ENCODE peak calls at places on chromosomes 3 and 15, in six cellular contexts. F is transverse colon; B is RWPE1; N is CD4-positive, alpha-beta T cell; L is cardiac muscle cell; P is tibial artery. H is an unnamed sample.

GRCh38 chr3:34668915-34669314 is 870.5 kb downstream of the PDCD6IP start:
- DNase-seq in P (no peak), L (no peak), N (no peak), F (no peak), B (no peak), H (no peak)

GRCh38 chr3:187823802-187824201 is 78.5 kb upstream of the BCL6 start:
- DNase-seq in F (no peak), B (no peak), P (no peak), L (no peak), N (no peak), H (no peak)

GRCh38 chr3:44184319-44184953 is 57.2 kb upstream of the TOPAZ1 start:
- DNase-seq in F (peak), B (no peak), P (no peak), L (no peak), N (no peak), H (no peak)

GRCh38 chr3:181695661-181696491 is 15.8 kb upstream of the SOX2 start:
- DNase-seq in B (no peak), L (peak), F (no peak), N (no peak), P (no peak), H (no peak)

GRCh38 chr3:20140881-20141280 is 45.1 kb downstream of the SGO1 start:
- DNase-seq in P (no peak), F (no peak), B (no peak), L (no peak), N (no peak), H (no peak)

GRCh38 chr3:117725314-117725713 is 1015.7 kb downstream of the TUSC7 start:
- DNase-seq in F (no peak), B (no peak), N (no peak), P (no peak), L (no peak), H (no peak)

GRCh38 chr15:98815207-98815606 is 166.9 kb downstream of the IGF1R start:
- DNase-seq in P (no peak), B (no peak), N (no peak), L (no peak), F (no peak), H (no peak)

GRCh38 chr15:64430000-64430735 is 30.2 kb upstream of the ZNF609 start:
- DNase-seq in B (no peak), F (peak), P (no peak), L (peak), N (peak), H (peak)

GRCh38 chr15:98754283-98755022 is 106.1 kb downstream of the IGF1R start:
- DNase-seq in N (no peak), L (peak), B (no peak), P (no peak), F (no peak), H (peak)

GRCh38 chr15:62880278-62880677 is 162.3 kb upstream of the TPM1 start:
- DNase-seq in N (no peak), P (no peak), F (no peak), L (peak), B (no peak), H (no peak)

GRCh38 chr15:65885668-65886218 is 16.5 kb downstream of the RAB11A start:
- DNase-seq in N (no peak), B (no peak), L (no peak), F (no peak), P (no peak), H (no peak)

GRCh38 chr3:188520466-188520865 is 366.5 kb downstream of the LPP start:
- DNase-seq in L (no peak), P (no peak), F (no peak), B (no peak), N (no peak), H (peak)

GRCh38 chr3:175948041-175948440 is 1088.9 kb downstream of the NAALADL2 start:
- DNase-seq in P (no peak), L (no peak), B (no peak), N (no peak), F (no peak), H (no peak)

GRCh38 chr3:78736863-78737262 is 1030.9 kb downstream of the ROBO1 start:
- DNase-seq in B (peak), N (no peak), L (peak), F (no peak), P (no peak), H (peak)

GRCh38 chr15:90177012-90177411 is 24.1 kb upstream of the SEMA4B start:
- DNase-seq in P (no peak), L (no peak), N (no peak), B (no peak), F (no peak), H (no peak)

GRCh38 chr15:99165956-99166689 is 61.2 kb downstream of the SYNM start:
- DNase-seq in F (no peak), L (no peak), P (no peak), B (no peak), N (no peak), H (no peak)

GRCh38 chr3:4687167-4687566 is 194.0 kb downstream of the ITPR1 start:
- DNase-seq in F (no peak), N (no peak), P (no peak), B (no peak), L (peak), H (no peak)

GRCh38 chr3:31946484-31947081 is 34.5 kb downstream of the OSBPL10 start:
- DNase-seq in F (no peak), N (no peak), P (no peak), B (no peak), L (no peak), H (peak)

GRCh38 chr3:190526787-190527767 is 13.2 kb downstream of the IL1RAP start:
- DNase-seq in B (no peak), P (no peak), F (no peak), N (no peak), L (peak), H (peak)

GRCh38 chr3:192060160-192060783 is 599.3 kb downstream of the PYDC2 start:
- DNase-seq in L (no peak), B (no peak), P (no peak), N (no peak), F (no peak), H (no peak)

GRCh38 chr3:194387926-194388418 is 11.1 kb downstream of the GP5 start:
- DNase-seq in B (no peak), N (no peak), L (no peak), P (peak), F (no peak), H (no peak)

GRCh38 chr3:155019576-155019975 is 60.5 kb upstream of the MME start:
- DNase-seq in L (peak), B (no peak), P (no peak), F (peak), N (no peak), H (no peak)

GRCh38 chr3:36489106-36489505 is 108.8 kb downstream of the STAC start:
- DNase-seq in N (no peak), F (no peak), P (no peak), B (no peak), L (no peak), H (no peak)

GRCh38 chr3:170368921-170369320 is 11.4 kb downstream of the SKIL start:
- DNase-seq in N (no peak), F (no peak), L (peak), B (no peak), P (no peak), H (peak)
- TF ChIP-seq CTCF in N (peak), F (peak), L (peak), B (no peak), P (peak), H (peak)

GRCh38 chr3:28117598-28117997 is 123.8 kb upstream of the CMC1 start:
- DNase-seq in P (no peak), F (no peak), N (no peak), B (no peak), L (no peak), H (no peak)
- TF ChIP-seq CTCF in P (no peak), F (no peak), N (no peak), B (no peak), L (no peak), H (no peak)

DNA sequence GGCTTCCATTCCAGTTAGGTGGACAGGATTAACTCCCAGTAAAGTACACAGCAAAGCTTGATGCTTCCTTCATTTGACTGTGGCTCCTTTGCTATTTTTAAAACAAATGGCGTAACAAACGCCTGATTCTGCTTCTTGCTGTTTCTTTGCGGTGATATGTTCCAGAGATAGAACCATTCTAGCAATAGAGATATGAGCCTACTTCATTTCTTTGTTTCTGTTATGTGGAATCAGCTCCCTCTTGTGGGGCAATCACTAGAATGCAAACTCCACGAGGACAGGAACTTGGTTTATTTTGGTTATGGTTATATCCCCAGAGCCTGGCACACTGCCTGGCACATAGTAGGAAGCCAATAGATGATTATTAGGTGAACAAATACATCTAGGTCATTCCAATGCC is 122.6 kb upstream of the SLC6A11 start:
- DNase-seq in P (no peak), B (no peak), N (no peak), F (no peak), L (peak), H (peak)
- TF ChIP-seq CTCF in P (no peak), B (no peak), N (no peak), F (no peak), L (peak), H (no peak)

DNA sequence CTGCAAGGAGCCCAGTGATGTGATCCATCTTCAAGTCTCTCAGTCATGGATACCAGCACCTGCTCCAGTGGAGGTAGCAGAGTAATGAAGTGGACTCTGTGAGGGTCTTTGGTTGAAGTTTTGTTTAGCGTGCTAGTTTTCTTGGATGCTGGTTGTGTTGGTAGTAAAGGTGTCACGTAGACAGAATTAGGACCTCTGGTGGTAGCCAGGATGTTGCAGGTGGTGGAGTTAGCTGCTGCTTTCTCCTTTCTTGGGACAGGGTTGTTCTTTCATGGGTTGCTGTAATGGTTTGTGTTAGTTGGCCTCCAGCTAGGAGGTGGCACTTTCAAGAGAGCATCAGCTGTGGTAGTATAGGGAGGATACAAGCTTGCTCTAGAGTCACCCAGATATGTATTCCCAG is 125.2 kb downstream of the ANXA2 start:
- DNase-seq in P (no peak), N (no peak), L (no peak), B (no peak), F (no peak), H (no peak)
- TF ChIP-seq CTCF in P (no peak), N (no peak), L (no peak), B (no peak), F (no peak), H (no peak)

DNA sequence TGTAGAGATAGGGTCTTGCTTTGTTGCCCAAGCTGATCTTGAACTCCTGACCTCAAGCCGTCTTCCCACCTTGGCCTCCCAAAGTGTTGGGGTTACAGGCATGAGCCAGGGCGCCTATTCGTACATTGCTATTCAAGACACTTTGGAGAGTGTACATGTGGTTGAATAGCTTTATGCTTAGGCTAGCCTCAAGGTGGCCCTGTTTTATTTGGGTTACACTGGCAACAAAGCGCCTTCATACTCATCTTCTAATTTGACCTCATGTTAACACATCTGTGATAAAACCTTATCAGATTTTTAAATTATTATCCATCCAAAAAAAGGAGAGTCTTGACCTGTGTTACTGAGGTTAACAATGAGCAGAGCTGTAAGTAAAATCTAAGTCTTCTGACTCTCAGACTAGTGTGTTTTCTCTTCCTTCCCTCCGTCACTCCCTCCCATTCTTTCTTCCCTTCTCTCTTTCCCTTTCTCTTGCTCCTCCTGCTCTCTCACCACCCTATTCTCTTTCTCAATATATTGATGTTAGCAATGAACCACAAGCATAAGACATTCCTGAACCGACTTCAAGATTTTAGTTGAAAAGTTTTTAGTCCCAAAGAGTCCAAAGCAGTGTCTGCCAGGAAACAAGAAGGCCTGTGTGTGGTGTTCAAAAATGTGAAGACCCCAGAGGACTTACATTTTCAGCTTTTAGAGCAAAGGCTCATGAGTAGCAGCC is 603.7 kb upstream of the CFAP20DC start:
- DNase-seq in N (no peak), B (no peak), P (no peak), F (no peak), L (no peak), H (no peak)
- TF ChIP-seq CTCF in N (no peak), B (no peak), P (no peak), F (no peak), L (no peak), H (no peak)

DNA sequence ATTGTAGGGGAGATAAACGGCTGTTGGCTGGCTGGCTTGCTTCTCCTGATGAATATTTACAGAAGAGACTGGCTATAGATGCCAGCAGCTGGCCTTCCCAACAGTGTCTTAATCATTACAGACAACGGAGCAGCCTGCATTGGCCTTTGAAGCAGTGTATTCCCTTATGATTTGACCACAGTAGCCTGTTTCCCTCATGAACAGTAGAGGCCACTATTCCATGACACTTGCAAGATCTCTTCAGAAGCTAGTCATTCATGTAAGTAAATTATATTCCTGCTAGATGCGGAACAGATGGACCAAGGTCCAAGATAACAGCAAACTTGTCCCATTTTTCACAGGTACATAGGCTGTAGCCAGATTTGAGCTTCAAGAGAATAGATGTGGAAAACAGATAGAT is 47.3 kb downstream of the TMCO5A start:
- DNase-seq in F (no peak), B (peak), N (no peak), P (no peak), L (peak), H (peak)
- TF ChIP-seq CTCF in F (no peak), B (peak), N (no peak), P (no peak), L (peak), H (peak)

H was measured in MCF 10A.